ENCODE peak calls at places on chromosomes 12 and 14, in eight cellular contexts. One of them, this sample, is unnamed.

GRCh38 chr12:41103614-41104013 is 84.5 kb upstream of the PDZRN4 start:
- DNase-seq in H1: no peak
- DNase-seq in HepG2: no peak
- DNase-seq in sigmoid colon: no peak
- DNase-seq in A549: no peak
- DNase-seq in transverse colon: no peak
- DNase-seq in K562: no peak
- DNase-seq in ovary: no peak
- DNase-seq in this sample: no peak

GRCh38 chr12:6530576-6531260 is 3.6 kb upstream of the GAPDH start:
- DNase-seq in sigmoid colon: no peak
- DNase-seq in A549: no peak
- DNase-seq in HepG2: no peak
- DNase-seq in H1: no peak
- DNase-seq in K562: no peak
- DNase-seq in transverse colon: no peak
- DNase-seq in ovary: no peak
- DNase-seq in this sample: no peak

GRCh38 chr12:31393004-31393550 is 67.1 kb upstream of the SINHCAF start:
- DNase-seq in transverse colon: no peak
- DNase-seq in K562: no peak
- DNase-seq in H1: no peak
- DNase-seq in sigmoid colon: no peak
- DNase-seq in A549: no peak
- DNase-seq in ovary: no peak
- DNase-seq in HepG2: no peak
- DNase-seq in this sample: no peak

GRCh38 chr14:86796221-86797074 is 1196.5 kb downstream of the GALC start:
- DNase-seq in sigmoid colon: no peak
- DNase-seq in HepG2: peak; percentile 69
- DNase-seq in transverse colon: no peak
- DNase-seq in ovary: no peak
- DNase-seq in K562: no peak
- DNase-seq in A549: no peak
- DNase-seq in H1: no peak
- DNase-seq in this sample: no peak

GRCh38 chr14:105055736-105056302 is 9.4 kb downstream of the GPR132 start:
- DNase-seq in sigmoid colon: no peak
- DNase-seq in K562: no peak
- DNase-seq in ovary: no peak
- DNase-seq in HepG2: no peak
- DNase-seq in H1: no peak
- DNase-seq in A549: no peak
- DNase-seq in transverse colon: no peak
- DNase-seq in this sample: no peak

GRCh38 chr14:72466325-72466724 is 427.6 kb downstream of the DPF3 start:
- DNase-seq in transverse colon: no peak
- DNase-seq in H1: no peak
- DNase-seq in ovary: no peak
- DNase-seq in K562: no peak
- DNase-seq in sigmoid colon: no peak
- DNase-seq in A549: no peak
- DNase-seq in HepG2: no peak
- DNase-seq in this sample: no peak

GRCh38 chr12:91562476-91562875 is 379.9 kb upstream of the DCN start:
- DNase-seq in ovary: no peak
- DNase-seq in A549: no peak
- DNase-seq in K562: no peak
- DNase-seq in HepG2: no peak
- DNase-seq in transverse colon: no peak
- DNase-seq in sigmoid colon: no peak
- DNase-seq in H1: no peak
- DNase-seq in this sample: no peak

GRCh38 chr12:102675672-102676071 is 195.3 kb upstream of the IGF1 start:
- DNase-seq in HepG2: no peak
- DNase-seq in sigmoid colon: no peak
- DNase-seq in ovary: no peak
- DNase-seq in transverse colon: no peak
- DNase-seq in H1: no peak
- DNase-seq in K562: no peak
- DNase-seq in A549: no peak
- DNase-seq in this sample: no peak

GRCh38 chr14:105588236-105588860 is 62.0 kb downstream of the TMEM121 start:
- DNase-seq in A549: no peak
- DNase-seq in ovary: no peak
- DNase-seq in HepG2: no peak
- DNase-seq in H1: no peak
- DNase-seq in transverse colon: peak; percentile 53
- DNase-seq in K562: no peak
- DNase-seq in sigmoid colon: no peak
- DNase-seq in this sample: no peak

GRCh38 chr12:5665615-5666014 is 233.7 kb downstream of the NTF3 start:
- DNase-seq in transverse colon: no peak
- DNase-seq in sigmoid colon: no peak
- DNase-seq in A549: no peak
- DNase-seq in K562: no peak
- DNase-seq in HepG2: no peak
- DNase-seq in H1: no peak
- DNase-seq in ovary: no peak
- DNase-seq in this sample: no peak

GRCh38 chr12:112539221-112539620 is 120.5 kb downstream of the PTPN11 start:
- DNase-seq in ovary: no peak
- DNase-seq in HepG2: no peak
- DNase-seq in H1: no peak
- DNase-seq in A549: peak; percentile 33
- DNase-seq in transverse colon: no peak
- DNase-seq in K562: no peak
- DNase-seq in sigmoid colon: no peak
- DNase-seq in this sample: no peak

GRCh38 chr14:27686137-27686536 is 1080.5 kb upstream of the FOXG1 start:
- DNase-seq in sigmoid colon: no peak
- DNase-seq in H1: no peak
- DNase-seq in A549: no peak
- DNase-seq in transverse colon: no peak
- DNase-seq in K562: no peak
- DNase-seq in ovary: no peak
- DNase-seq in HepG2: no peak
- DNase-seq in this sample: no peak

GRCh38 chr14:56742391-56742790 is 67.9 kb downstream of the OTX2 start:
- DNase-seq in transverse colon: no peak
- DNase-seq in K562: no peak
- DNase-seq in A549: no peak
- DNase-seq in H1: no peak
- DNase-seq in HepG2: no peak
- DNase-seq in sigmoid colon: no peak
- DNase-seq in ovary: no peak
- DNase-seq in this sample: no peak

GRCh38 chr12:46775796-46776195 is 50.0 kb downstream of the SLC38A4 start:
- DNase-seq in H1: no peak
- DNase-seq in HepG2: peak; percentile 36
- DNase-seq in K562: no peak
- DNase-seq in ovary: no peak
- DNase-seq in sigmoid colon: no peak
- DNase-seq in transverse colon: no peak
- DNase-seq in A549: no peak
- DNase-seq in this sample: no peak

GRCh38 chr14:73787760-73788508 is 63.7 kb upstream of the PTGR2 start:
- DNase-seq in ovary: no peak
- DNase-seq in A549: no peak
- DNase-seq in sigmoid colon: peak; percentile 52
- DNase-seq in HepG2: no peak
- DNase-seq in transverse colon: no peak
- DNase-seq in K562: peak; percentile 59
- DNase-seq in H1: no peak
- DNase-seq in this sample: no peak

GRCh38 chr14:39581474-39581873 is 149.2 kb upstream of the FBXO33 start:
- DNase-seq in ovary: no peak
- DNase-seq in K562: no peak
- DNase-seq in A549: no peak
- DNase-seq in H1: no peak
- DNase-seq in HepG2: no peak
- DNase-seq in transverse colon: no peak
- DNase-seq in sigmoid colon: no peak
- DNase-seq in this sample: no peak

GRCh38 chr14:52918486-52918885 is 32.4 kb downstream of the FERMT2 start:
- DNase-seq in H1: no peak
- DNase-seq in A549: peak; percentile 33
- DNase-seq in K562: no peak
- DNase-seq in sigmoid colon: no peak
- DNase-seq in HepG2: no peak
- DNase-seq in ovary: no peak
- DNase-seq in transverse colon: no peak
- DNase-seq in this sample: no peak

DNA sequence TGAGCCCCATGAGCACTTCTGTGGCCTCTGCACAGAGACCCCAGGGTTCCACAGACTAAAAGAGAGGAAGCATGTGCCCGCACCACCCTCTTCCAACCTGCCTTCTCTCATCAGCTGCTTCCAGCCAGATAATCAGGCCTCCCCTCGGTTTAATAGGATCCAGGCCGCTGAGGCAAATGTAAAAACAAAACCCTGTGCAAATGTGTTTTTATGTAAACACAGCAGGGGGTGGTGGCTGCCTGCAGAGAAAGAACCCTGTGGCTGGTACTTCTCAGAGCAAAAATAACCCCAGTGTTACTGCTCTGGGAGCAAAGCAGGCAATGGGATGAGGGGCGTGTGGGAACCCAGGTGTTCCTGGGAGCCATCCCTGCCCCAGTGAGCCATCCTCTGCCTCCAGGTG is 46.2 kb downstream of the WSCD2 start:
- DNase-seq in A549: no peak
- DNase-seq in transverse colon: no peak
- DNase-seq in H1: no peak
- DNase-seq in K562: no peak
- DNase-seq in sigmoid colon: no peak
- DNase-seq in HepG2: no peak
- DNase-seq in ovary: no peak
- DNase-seq in this sample: no peak
- TF ChIP-seq EP300 in A549: no peak
- TF ChIP-seq EP300 in transverse colon: no peak
- TF ChIP-seq EP300 in H1: no peak
- TF ChIP-seq EP300 in K562: no peak
- TF ChIP-seq EP300 in sigmoid colon: no peak
- TF ChIP-seq EP300 in HepG2: no peak
- TF ChIP-seq EP300 in ovary: no peak
- TF ChIP-seq EP300 in this sample: no peak

DNA sequence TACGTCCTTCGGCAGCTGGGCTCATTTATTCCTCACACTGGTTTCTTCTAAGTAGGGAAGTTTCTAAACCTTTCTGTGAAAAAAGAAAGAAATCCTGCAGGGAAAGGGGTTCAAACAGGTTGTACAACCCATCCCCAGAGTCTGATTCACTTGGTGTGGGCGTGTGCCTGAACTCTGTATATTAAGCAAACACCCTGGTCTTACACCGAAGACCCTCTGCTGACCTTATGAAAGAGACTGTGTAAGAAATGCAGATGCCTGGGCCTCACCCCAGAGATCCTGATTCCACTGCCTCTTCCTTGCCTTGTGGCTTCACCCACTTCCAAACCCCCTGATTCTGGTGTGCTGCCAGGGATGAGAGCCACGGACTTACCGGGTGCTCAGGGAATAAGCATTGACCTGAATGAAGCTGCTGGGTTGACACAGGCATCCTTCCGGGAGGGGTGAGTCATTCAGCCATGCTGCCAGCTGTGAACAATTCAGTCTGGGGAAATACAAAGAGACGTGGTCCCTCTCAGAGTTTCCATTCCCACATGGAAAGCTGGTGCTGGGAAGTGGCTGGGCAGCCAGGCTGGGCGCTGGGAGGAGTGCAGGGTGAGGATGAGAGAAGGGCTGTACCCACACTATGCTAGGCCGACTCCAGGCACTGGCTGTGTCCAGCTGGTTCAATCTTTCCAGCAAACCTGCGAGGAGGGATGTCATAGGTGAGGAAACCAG is 26.5 kb upstream of the ACTN1 start:
- DNase-seq in transverse colon: peak; percentile 51
- DNase-seq in ovary: peak; percentile 45
- DNase-seq in HepG2: peak; percentile 57
- DNase-seq in A549: peak; percentile 70
- DNase-seq in H1: no peak
- DNase-seq in sigmoid colon: peak; percentile 89
- DNase-seq in K562: peak; percentile 20
- DNase-seq in this sample: peak; percentile 55
- H3K27ac ChIP-seq in transverse colon: no peak overlapping the region
- H3K27ac ChIP-seq in ovary: no peak overlapping the region
- H3K27ac ChIP-seq in HepG2: no peak overlapping the region
- H3K27ac ChIP-seq in A549: peak overlapping the region; percentile 14
- H3K27ac ChIP-seq in H1: no peak overlapping the region
- H3K27ac ChIP-seq in sigmoid colon: peak overlapping the region; percentile 43
- H3K27ac ChIP-seq in K562: no peak overlapping the region
- H3K27ac ChIP-seq in this sample: peak overlapping the region; percentile 49

GRCh38 chr12:71536279-71536938 is 96.8 kb downstream of the LGR5 start:
- DNase-seq in ovary: no peak
- DNase-seq in K562: no peak
- DNase-seq in H1: no peak
- DNase-seq in transverse colon: no peak
- DNase-seq in sigmoid colon: no peak
- DNase-seq in A549: no peak
- DNase-seq in HepG2: peak; percentile 76
- DNase-seq in this sample: no peak
- TF ChIP-seq EP300 in ovary: no peak
- TF ChIP-seq EP300 in K562: no peak
- TF ChIP-seq EP300 in H1: no peak
- TF ChIP-seq EP300 in transverse colon: no peak
- TF ChIP-seq EP300 in sigmoid colon: no peak
- TF ChIP-seq EP300 in A549: no peak
- TF ChIP-seq EP300 in HepG2: peak; percentile 43
- TF ChIP-seq EP300 in this sample: no peak

DNA sequence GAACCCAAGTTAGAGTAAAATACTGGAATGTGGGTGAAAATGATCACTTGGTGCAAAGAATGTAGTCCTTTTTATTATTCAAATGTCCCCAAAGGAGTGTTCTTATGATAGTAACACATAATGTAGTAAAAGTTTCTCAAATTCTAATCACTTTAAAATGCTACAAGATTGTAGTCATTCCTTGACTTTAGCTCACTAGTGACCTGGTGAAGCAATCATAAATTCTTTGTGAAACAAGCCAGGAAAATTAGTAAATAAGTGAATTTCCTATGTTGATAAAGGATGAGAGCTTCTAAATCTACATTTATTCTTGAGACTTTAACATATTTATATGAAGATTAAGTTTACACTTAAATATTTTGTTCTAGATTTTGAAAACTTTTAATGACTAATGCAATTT is 30.7 kb upstream of the SLC17A8 start:
- DNase-seq in K562: no peak
- DNase-seq in ovary: no peak
- DNase-seq in HepG2: no peak
- DNase-seq in transverse colon: no peak
- DNase-seq in A549: no peak
- DNase-seq in H1: no peak
- DNase-seq in sigmoid colon: no peak
- DNase-seq in this sample: no peak
- H3K27ac ChIP-seq in K562: no peak overlapping the region
- H3K27ac ChIP-seq in ovary: no peak overlapping the region
- H3K27ac ChIP-seq in HepG2: no peak overlapping the region
- H3K27ac ChIP-seq in transverse colon: no peak overlapping the region
- H3K27ac ChIP-seq in A549: no peak overlapping the region
- H3K27ac ChIP-seq in H1: no peak overlapping the region
- H3K27ac ChIP-seq in sigmoid colon: no peak overlapping the region
- H3K27ac ChIP-seq in this sample: no peak overlapping the region

GRCh38 chr12:99670635-99671034 is 23.1 kb downstream of the GARIN6 start:
- DNase-seq in transverse colon: no peak
- DNase-seq in HepG2: no peak
- DNase-seq in A549: no peak
- DNase-seq in H1: no peak
- DNase-seq in K562: no peak
- DNase-seq in sigmoid colon: no peak
- DNase-seq in ovary: no peak
- DNase-seq in this sample: no peak
- TF ChIP-seq EP300 in transverse colon: no peak
- TF ChIP-seq EP300 in HepG2: no peak
- TF ChIP-seq EP300 in A549: no peak
- TF ChIP-seq EP300 in H1: no peak
- TF ChIP-seq EP300 in K562: no peak
- TF ChIP-seq EP300 in sigmoid colon: no peak
- TF ChIP-seq EP300 in ovary: no peak
- TF ChIP-seq EP300 in this sample: no peak